ENCODE peak calls at places on chromosomes 3 and 15, in five cellular contexts. One of them, this sample, is unnamed.

GRCh38 chr3:25469609-25470008 is 41.5 kb downstream of the RARB start:
- DNase-seq in fibroblast of lung: no peak
- DNase-seq in K562: no peak
- DNase-seq in GM12878: no peak
- DNase-seq in DND-41: no peak
- DNase-seq in this sample: no peak

GRCh38 chr3:116440196-116440595 is 5.1 kb downstream of the LSAMP start:
- DNase-seq in fibroblast of lung: peak
- DNase-seq in K562: no peak
- DNase-seq in GM12878: no peak
- DNase-seq in DND-41: no peak
- DNase-seq in this sample: no peak

GRCh38 chr3:4990061-4990460 is 10.8 kb downstream of the BHLHE40 start:
- DNase-seq in fibroblast of lung: no peak
- DNase-seq in K562: no peak
- DNase-seq in GM12878: no peak
- DNase-seq in DND-41: no peak
- DNase-seq in this sample: no peak

GRCh38 chr3:107738486-107739183 is 215.9 kb downstream of the BBX start:
- DNase-seq in fibroblast of lung: no peak
- DNase-seq in K562: no peak
- DNase-seq in GM12878: no peak
- DNase-seq in DND-41: no peak
- DNase-seq in this sample: no peak

GRCh38 chr15:66387176-66388056 is 704 bp downstream of the MAP2K1 start:
- DNase-seq in fibroblast of lung: peak
- DNase-seq in K562: peak
- DNase-seq in GM12878: no peak
- DNase-seq in DND-41: peak
- DNase-seq in this sample: peak

GRCh38 chr3:127915115-127915936 is at the start of gene KBTBD12:
- DNase-seq in fibroblast of lung: no peak
- DNase-seq in K562: no peak
- DNase-seq in GM12878: no peak
- DNase-seq in DND-41: no peak
- DNase-seq in this sample: no peak

GRCh38 chr3:82274897-82275296 is 513.5 kb upstream of the GBE1 start:
- DNase-seq in fibroblast of lung: no peak
- DNase-seq in K562: no peak
- DNase-seq in GM12878: no peak
- DNase-seq in DND-41: no peak
- DNase-seq in this sample: no peak

GRCh38 chr3:174424656-174425055 is 434.5 kb upstream of the NAALADL2 start:
- DNase-seq in fibroblast of lung: no peak
- DNase-seq in K562: no peak
- DNase-seq in GM12878: no peak
- DNase-seq in DND-41: no peak
- DNase-seq in this sample: no peak

GRCh38 chr3:72042397-72043211 is 257.7 kb upstream of the PROK2 start:
- DNase-seq in fibroblast of lung: peak
- DNase-seq in K562: peak
- DNase-seq in GM12878: no peak
- DNase-seq in DND-41: no peak
- DNase-seq in this sample: no peak

GRCh38 chr15:40493089-40493840 is 22.5 kb downstream of the CHST14 start:
- DNase-seq in fibroblast of lung: no peak
- DNase-seq in K562: no peak
- DNase-seq in GM12878: no peak
- DNase-seq in DND-41: peak
- DNase-seq in this sample: peak

GRCh38 chr3:179887566-179887965 is 149.2 kb downstream of the PEX5L start:
- DNase-seq in fibroblast of lung: no peak
- DNase-seq in K562: no peak
- DNase-seq in GM12878: no peak
- DNase-seq in DND-41: no peak
- DNase-seq in this sample: no peak
- H3K9ac ChIP-seq in fibroblast of lung: no peak
- H3K9ac ChIP-seq in K562: no peak
- H3K9ac ChIP-seq in GM12878: no peak
- H3K9ac ChIP-seq in DND-41: no peak
- H3K9ac ChIP-seq in this sample: no peak

DNA sequence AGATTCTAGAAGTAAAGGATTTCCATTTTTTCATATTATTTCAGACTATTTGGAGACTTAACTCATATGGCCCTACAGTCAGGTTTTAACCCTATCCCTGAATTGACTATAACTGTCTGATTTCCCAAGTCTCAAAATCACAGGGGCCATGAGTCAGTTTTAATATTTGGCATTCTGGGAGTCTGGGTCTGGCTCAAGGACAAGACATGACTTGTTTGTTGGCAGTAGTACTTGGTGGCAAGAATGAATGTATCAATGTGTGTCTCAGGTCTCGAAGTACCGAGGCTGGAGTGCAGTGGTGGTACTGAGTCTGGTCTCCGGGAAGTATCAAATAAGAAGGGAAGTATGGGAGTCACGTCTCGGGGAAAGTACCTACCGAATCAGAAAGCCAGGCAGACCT is 10.8 kb downstream of the UMPS start:
- DNase-seq in fibroblast of lung: peak
- DNase-seq in K562: no peak
- DNase-seq in GM12878: no peak
- DNase-seq in DND-41: no peak
- DNase-seq in this sample: no peak
- TF ChIP-seq EZH2 in fibroblast of lung: no peak
- TF ChIP-seq EZH2 in K562: no peak
- TF ChIP-seq EZH2 in GM12878: no peak
- TF ChIP-seq EZH2 in DND-41: no peak
- TF ChIP-seq EZH2 in this sample: no peak

GRCh38 chr3:27485853-27486252 is 1.7 kb upstream of the SLC4A7 start:
- DNase-seq in fibroblast of lung: no peak
- DNase-seq in K562: no peak
- DNase-seq in GM12878: no peak
- DNase-seq in DND-41: no peak
- DNase-seq in this sample: no peak

GRCh38 chr3:27486328-27486727 is 2.1 kb upstream of the SLC4A7 start:
- DNase-seq in fibroblast of lung: no peak
- DNase-seq in K562: no peak
- DNase-seq in GM12878: no peak
- DNase-seq in DND-41: no peak
- DNase-seq in this sample: no peak

GRCh38 chr3:27483117-27484001 is 825 bp downstream of the SLC4A7 start:
- DNase-seq in fibroblast of lung: peak
- DNase-seq in K562: no peak
- DNase-seq in GM12878: peak
- DNase-seq in DND-41: peak
- DNase-seq in this sample: peak

GRCh38 chr3:27487383-27487782 is 3.2 kb upstream of the SLC4A7 start:
- DNase-seq in fibroblast of lung: peak
- DNase-seq in K562: no peak
- DNase-seq in GM12878: no peak
- DNase-seq in DND-41: no peak
- DNase-seq in this sample: no peak

DNA sequence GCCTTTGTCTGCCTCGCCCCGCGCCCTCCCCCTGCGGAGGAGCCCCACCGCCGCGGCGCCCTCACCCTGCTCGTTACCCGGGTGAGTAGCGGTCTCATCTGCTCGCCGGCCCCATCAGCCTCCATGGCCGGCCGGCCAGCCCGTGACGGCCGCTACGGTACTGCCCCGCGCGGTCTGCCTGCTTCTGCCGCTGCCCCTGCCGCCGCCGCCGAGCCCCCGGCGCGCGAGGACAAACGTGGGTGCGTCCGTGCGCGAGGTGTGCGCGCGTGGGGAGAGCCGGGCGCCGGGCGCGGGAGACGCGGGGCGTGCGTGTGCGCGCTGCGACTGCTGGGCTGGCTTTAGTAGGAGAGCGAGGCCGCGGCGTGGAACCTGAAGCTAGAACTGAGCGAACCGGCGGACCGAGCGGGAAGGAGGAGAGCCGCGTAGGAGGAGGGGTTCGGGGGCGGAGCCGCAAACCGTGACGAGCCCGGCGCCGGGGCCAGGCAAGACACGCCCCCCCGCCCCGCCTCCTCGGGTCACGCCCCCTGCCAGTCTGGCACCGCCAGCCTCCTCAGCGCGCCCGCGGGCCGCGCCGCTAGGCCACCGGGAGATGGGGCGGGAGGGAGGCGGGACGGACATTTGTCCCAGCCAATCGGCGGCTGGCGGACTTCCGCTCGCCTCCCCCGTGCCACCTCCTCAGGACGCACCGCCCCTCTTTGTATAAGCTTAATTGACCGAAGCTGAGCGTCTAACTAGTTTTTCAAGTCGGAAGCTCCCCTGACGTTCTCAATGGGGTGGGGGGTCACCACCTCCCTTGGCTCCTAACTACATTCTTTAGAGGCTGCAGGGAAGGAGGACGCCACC is at the start of gene SLC4A7:
- DNase-seq in fibroblast of lung: peak
- DNase-seq in K562: peak
- DNase-seq in GM12878: peak
- DNase-seq in DND-41: peak
- DNase-seq in this sample: peak
- TF ChIP-seq CTCF in fibroblast of lung: no peak
- TF ChIP-seq CTCF in K562: no peak
- TF ChIP-seq CTCF in GM12878: no peak
- TF ChIP-seq CTCF in DND-41: peak
- TF ChIP-seq CTCF in this sample: no peak

DNA sequence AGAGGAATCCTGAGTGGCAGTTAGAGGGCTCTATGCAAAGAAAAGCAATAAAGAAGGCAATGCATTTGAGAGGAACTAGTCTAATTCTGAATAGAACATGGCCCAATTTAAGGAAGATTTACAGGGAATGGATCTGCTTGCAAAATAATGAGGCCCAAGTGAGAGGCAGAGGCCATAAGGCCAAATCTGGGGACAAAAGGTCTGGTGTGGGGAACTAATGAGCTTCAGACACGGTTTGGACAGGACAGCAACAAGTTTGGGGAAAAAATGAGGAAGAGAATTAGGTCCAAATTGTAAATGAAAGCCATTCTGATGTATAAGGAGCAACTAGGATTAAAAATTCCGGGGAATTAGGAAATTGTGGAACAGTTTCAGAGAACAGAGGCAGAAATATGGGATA is 73.9 kb downstream of the RBPMS2 start:
- DNase-seq in fibroblast of lung: no peak
- DNase-seq in K562: no peak
- DNase-seq in GM12878: no peak
- DNase-seq in DND-41: no peak
- DNase-seq in this sample: no peak
- H3K9ac ChIP-seq in fibroblast of lung: no peak
- H3K9ac ChIP-seq in K562: no peak
- H3K9ac ChIP-seq in GM12878: peak
- H3K9ac ChIP-seq in DND-41: peak
- H3K9ac ChIP-seq in this sample: peak

DNA sequence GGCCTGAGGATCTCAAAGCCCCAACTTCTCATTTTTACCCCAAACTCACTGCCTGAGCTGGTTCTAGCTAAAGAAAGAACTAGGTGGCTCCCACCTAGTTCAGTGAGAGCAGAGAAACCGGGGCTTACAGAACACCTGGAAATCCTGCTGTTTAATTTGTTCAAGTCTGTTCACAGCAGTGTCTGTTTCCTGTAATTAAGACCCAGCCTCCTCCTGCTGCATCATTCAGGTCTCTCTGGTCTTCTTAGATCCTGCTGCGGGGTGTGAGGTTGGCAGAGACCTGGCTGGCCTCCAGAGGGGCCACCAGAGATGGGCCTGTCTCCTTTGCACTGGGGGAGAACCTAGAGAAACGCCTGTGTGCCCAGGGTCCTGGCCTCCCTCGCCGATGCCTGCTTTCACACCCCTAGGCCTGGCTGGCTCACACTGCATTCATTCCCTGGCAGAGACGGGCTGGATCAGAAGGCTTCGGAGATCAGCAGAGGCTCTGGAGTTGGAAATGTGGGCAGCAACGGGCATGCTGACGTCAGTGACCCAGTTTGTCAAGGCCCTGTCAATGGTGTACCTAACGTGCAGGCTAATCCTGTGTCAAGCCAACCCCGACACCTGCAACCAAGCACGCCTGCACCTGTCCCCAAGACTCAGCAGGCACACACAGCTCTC is 5.0 kb upstream of the CHRNA3 start:
- DNase-seq in fibroblast of lung: no peak
- DNase-seq in K562: no peak
- DNase-seq in GM12878: no peak
- DNase-seq in DND-41: peak
- DNase-seq in this sample: no peak
- TF ChIP-seq EZH2 in fibroblast of lung: no peak
- TF ChIP-seq EZH2 in K562: no peak
- TF ChIP-seq EZH2 in GM12878: no peak
- TF ChIP-seq EZH2 in DND-41: no peak
- TF ChIP-seq EZH2 in this sample: no peak

GRCh38 chr3:45515999-45516804 is 78.3 kb upstream of the LIMD1 start:
- DNase-seq in fibroblast of lung: peak
- DNase-seq in K562: no peak
- DNase-seq in GM12878: no peak
- DNase-seq in DND-41: no peak
- DNase-seq in this sample: no peak

GRCh38 chr3:45516829-45517228 is 77.7 kb upstream of the LIMD1 start:
- DNase-seq in fibroblast of lung: peak
- DNase-seq in K562: no peak
- DNase-seq in GM12878: no peak
- DNase-seq in DND-41: no peak
- DNase-seq in this sample: no peak

GRCh38 chr3:45510519-45510918 is 84.0 kb upstream of the LIMD1 start:
- DNase-seq in fibroblast of lung: no peak
- DNase-seq in K562: no peak
- DNase-seq in GM12878: no peak
- DNase-seq in DND-41: no peak
- DNase-seq in this sample: no peak

GRCh38 chr3:45509768-45510129 is 84.8 kb upstream of the LIMD1 start:
- DNase-seq in fibroblast of lung: no peak
- DNase-seq in K562: no peak
- DNase-seq in GM12878: no peak
- DNase-seq in DND-41: no peak
- DNase-seq in this sample: no peak

GRCh38 chr3:45513041-45513440 is 81.5 kb upstream of the LIMD1 start:
- DNase-seq in fibroblast of lung: no peak
- DNase-seq in K562: no peak
- DNase-seq in GM12878: no peak
- DNase-seq in DND-41: no peak
- DNase-seq in this sample: no peak
- TF ChIP-seq CTCF in fibroblast of lung: no peak
- TF ChIP-seq CTCF in K562: no peak
- TF ChIP-seq CTCF in GM12878: no peak
- TF ChIP-seq CTCF in DND-41: no peak
- TF ChIP-seq CTCF in this sample: no peak

GRCh38 chr3:118817748-118818165 is 216.9 kb downstream of the IGSF11 start:
- DNase-seq in fibroblast of lung: peak
- DNase-seq in K562: peak
- DNase-seq in GM12878: no peak
- DNase-seq in DND-41: peak
- DNase-seq in this sample: peak
- H3K9ac ChIP-seq in fibroblast of lung: no peak
- H3K9ac ChIP-seq in K562: no peak
- H3K9ac ChIP-seq in GM12878: no peak
- H3K9ac ChIP-seq in DND-41: no peak
- H3K9ac ChIP-seq in this sample: no peak

GRCh38 chr15:79432345-79433311 is 492 bp downstream of the MINAR1 start:
- DNase-seq in fibroblast of lung: peak
- DNase-seq in K562: no peak
- DNase-seq in GM12878: no peak
- DNase-seq in DND-41: no peak
- DNase-seq in this sample: no peak
- TF ChIP-seq EZH2 in fibroblast of lung: peak
- TF ChIP-seq EZH2 in K562: no peak
- TF ChIP-seq EZH2 in GM12878: no peak
- TF ChIP-seq EZH2 in DND-41: no peak
- TF ChIP-seq EZH2 in this sample: no peak